ENCODE peak calls at places on chromosome 13, in five cellular contexts. O is thoracic aorta, Z is sigmoid colon, J is transverse colon, I is mammary epithelial cell. E is an unnamed sample.

GRCh38 chr13:73765651-73766384 is 368.4 kb downstream of the KLF12 start:
- DNase-seq in O (peak; percentile 33), Z (peak; percentile 91), J (peak; percentile 81), I (no peak), E (peak; percentile 40)

GRCh38 chr13:64371045-64371444 is 2859.1 kb downstream of the PCDH9 start:
- DNase-seq in O (no peak), Z (no peak), J (no peak), I (peak; percentile 44), E (no peak)

GRCh38 chr13:31997641-31998040 is 33.9 kb upstream of the FRY start:
- DNase-seq in O (no peak), Z (no peak), J (no peak), I (no peak), E (no peak)

GRCh38 chr13:108850706-108851105 is 221.3 kb downstream of the MYO16 start:
- DNase-seq in O (no peak), Z (no peak), J (no peak), I (no peak), E (no peak)

GRCh38 chr13:98869408-98870090 is 108.3 kb downstream of the DOCK9 start:
- DNase-seq in O (no peak), Z (no peak), J (no peak), I (peak; percentile 6), E (no peak)

GRCh38 chr13:44921931-44922758 is 67.1 kb downstream of the NUFIP1 start:
- DNase-seq in O (peak; percentile 62), Z (peak; percentile 79), J (peak; percentile 31), I (peak; percentile 83), E (peak; percentile 24)

GRCh38 chr13:35478384-35479222 is 2.1 kb upstream of the MAB21L1 start:
- DNase-seq in O (no peak), Z (peak; percentile 60), J (no peak), I (no peak), E (no peak)

GRCh38 chr13:38590796-38591507 is 95.9 kb upstream of the FREM2 start:
- DNase-seq in O (no peak), Z (no peak), J (no peak), I (peak; percentile 25), E (peak; percentile 15)

GRCh38 chr13:97567510-97568243 is 133.7 kb downstream of the RAP2A start:
- DNase-seq in O (no peak), Z (no peak), J (peak; percentile 77), I (peak; percentile 61), E (peak; percentile 47)

GRCh38 chr13:46778879-46779278 is 18.1 kb downstream of the ESD start:
- DNase-seq in O (no peak), Z (no peak), J (no peak), I (no peak), E (no peak)

GRCh38 chr13:80481589-80481988 is 140.7 kb upstream of the SPRY2 start:
- DNase-seq in O (no peak), Z (no peak), J (no peak), I (peak; percentile 1), E (no peak)

GRCh38 chr13:30429721-30430694 is 7.7 kb downstream of the UBE2L5 start:
- DNase-seq in O (no peak), Z (no peak), J (no peak), I (peak; percentile 91), E (peak; percentile 13)

GRCh38 chr13:114089341-114089740 is 43.1 kb downstream of the RASA3 start:
- DNase-seq in O (no peak), Z (peak; percentile 37), J (peak; percentile 5), I (peak; percentile 12), E (no peak)

GRCh38 chr13:32019612-32020233 is 11.9 kb upstream of the FRY start:
- DNase-seq in O (no peak), Z (no peak), J (peak; percentile 25), I (peak; percentile 30), E (peak; percentile 40)

GRCh38 chr13:84400711-84401110 is 518.4 kb upstream of the SLITRK1 start:
- DNase-seq in O (no peak), Z (no peak), J (no peak), I (peak; percentile 94), E (no peak)

GRCh38 chr13:113639661-113640262 is 18.2 kb downstream of the ATP4B start:
- DNase-seq in O (no peak), Z (peak; percentile 76), J (peak; percentile 8), I (no peak), E (no peak)

GRCh38 chr13:28286263-28286662 is 147.9 kb downstream of the PAN3 start:
- DNase-seq in O (no peak), Z (no peak), J (no peak), I (no peak), E (no peak)

GRCh38 chr13:98270819-98271218 is 93.8 kb upstream of the RNF113B start:
- DNase-seq in O (no peak), Z (no peak), J (no peak), I (no peak), E (no peak)

GRCh38 chr13:50081106-50081898 is 66.1 kb downstream of the KCNRG start:
- DNase-seq in O (no peak), Z (peak; percentile 76), J (peak; percentile 61), I (no peak), E (peak; percentile 50)

GRCh38 chr13:67228909-67229308 is 1.2 kb downstream of the PCDH9 start:
- DNase-seq in O (no peak), Z (no peak), J (no peak), I (no peak), E (no peak)

GRCh38 chr13:38735655-38736440 is 49.0 kb downstream of the FREM2 start:
- DNase-seq in O (no peak), Z (no peak), J (no peak), I (no peak), E (no peak)

GRCh38 chr13:51912091-51912490 is 50.3 kb downstream of the CCDC70 start:
- DNase-seq in O (no peak), Z (no peak), J (no peak), I (no peak), E (no peak)

GRCh38 chr13:27005556-27005955 is 166.1 kb downstream of the USP12 start:
- DNase-seq in O (no peak), Z (peak; percentile 42), J (no peak), I (no peak), E (no peak)

GRCh38 chr13:43835701-43836100 is 43.8 kb downstream of the CCDC122 start:
- DNase-seq in O (no peak), Z (no peak), J (no peak), I (peak; percentile 36), E (no peak)

GRCh38 chr13:21696865-21697448 is 26.1 kb downstream of the FGF9 start:
- DNase-seq in O (no peak), Z (no peak), J (no peak), I (no peak), E (no peak)

GRCh38 chr13:31884556-31884955 is 145.2 kb downstream of the RXFP2 start:
- DNase-seq in O (no peak), Z (no peak), J (no peak), I (no peak), E (no peak)

GRCh38 chr13:94329277-94329676 is 150.2 kb downstream of the DCT start:
- DNase-seq in O (no peak), Z (peak; percentile 69), J (no peak), I (no peak), E (no peak)

GRCh38 chr13:62158520-62158919 is 742.9 kb upstream of the PCDH20 start:
- DNase-seq in O (no peak), Z (no peak), J (no peak), I (no peak), E (no peak)

GRCh38 chr13:112150352-112150751 is 83.4 kb downstream of the SOX1 start:
- DNase-seq in O (no peak), Z (no peak), J (no peak), I (no peak), E (no peak)

GRCh38 chr13:39259371-39259770 is 221.1 kb downstream of the NHLRC3 start:
- DNase-seq in O (no peak), Z (no peak), J (no peak), I (no peak), E (no peak)

GRCh38 chr13:65592757-65593156 is 1637.4 kb downstream of the PCDH9 start:
- DNase-seq in O (no peak), Z (no peak), J (no peak), I (no peak), E (no peak)

GRCh38 chr13:27183561-27184147 is 12.0 kb upstream of the USP12 start:
- DNase-seq in O (no peak), Z (no peak), J (no peak), I (no peak), E (peak; percentile 54)

GRCh38 chr13:32427852-32428580 is at the start of gene N4BP2L1:
- DNase-seq in O (peak; percentile 45), Z (peak; percentile 87), J (peak; percentile 85), I (peak; percentile 31), E (peak; percentile 39)

GRCh38 chr13:32883501-32883900 is 132.7 kb upstream of the KL start:
- DNase-seq in O (no peak), Z (no peak), J (no peak), I (no peak), E (no peak)

GRCh38 chr13:77022341-77022740 is 4.6 kb downstream of the FBXL3 start:
- DNase-seq in O (no peak), Z (no peak), J (no peak), I (no peak), E (no peak)

GRCh38 chr13:79442706-79443105 is 36.7 kb upstream of the RBM26 start:
- DNase-seq in O (no peak), Z (no peak), J (no peak), I (no peak), E (no peak)

GRCh38 chr13:79445968-79446645 is 34.8 kb upstream of the NDFIP2 start:
- DNase-seq in O (no peak), Z (no peak), J (no peak), I (no peak), E (no peak)

GRCh38 chr13:79440958-79441553 is 35.0 kb upstream of the RBM26 start:
- DNase-seq in O (no peak), Z (no peak), J (peak; percentile 56), I (no peak), E (no peak)

GRCh38 chr13:79447141-79447540 is 33.8 kb upstream of the NDFIP2 start:
- DNase-seq in O (no peak), Z (no peak), J (no peak), I (no peak), E (no peak)

DNA sequence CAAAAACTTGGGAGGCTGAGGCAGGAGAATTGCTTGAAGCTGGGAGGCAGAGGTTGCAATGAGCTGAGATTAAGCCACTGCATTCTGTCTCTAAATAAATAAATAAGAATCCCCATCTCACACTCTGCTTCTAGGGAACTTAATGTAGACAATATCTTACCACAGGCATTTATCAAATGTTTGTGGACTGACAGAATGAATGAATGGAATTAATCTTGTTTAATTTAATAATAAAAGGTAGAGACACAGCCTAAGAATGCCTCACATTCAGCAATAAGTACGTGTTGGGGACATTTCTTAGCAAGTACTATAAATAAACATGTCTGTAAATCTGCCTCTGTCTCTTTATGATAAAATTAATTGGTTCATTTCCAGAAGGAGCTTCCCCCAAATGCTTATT is 36.2 kb upstream of the RBM26 start:
- DNase-seq in O (no peak), Z (no peak), J (no peak), I (no peak), E (no peak)
- TF ChIP-seq CTCF in O (no peak), Z (no peak), J (no peak), I (no peak), E (no peak)

GRCh38 chr13:105220063-105220462 is 1315.4 kb downstream of the EFNB2 start:
- DNase-seq in O (no peak), Z (no peak), J (no peak), I (no peak), E (no peak)
- TF ChIP-seq CTCF in O (no peak), Z (no peak), J (no peak), I (no peak), E (no peak)

GRCh38 chr13:95494082-95494681 is 58.3 kb upstream of the CLDN10 start:
- DNase-seq in O (no peak), Z (no peak), J (no peak), I (peak; percentile 65), E (peak; percentile 16)
- TF ChIP-seq CTCF in O (peak; percentile 74), Z (no peak), J (peak; percentile 63), I (peak; percentile 77), E (no peak)

GRCh38 chr13:91381371-91381770 is 17.1 kb upstream of the GPC5 start:
- DNase-seq in O (no peak), Z (no peak), J (no peak), I (no peak), E (no peak)
- TF ChIP-seq CTCF in O (no peak), Z (no peak), J (no peak), I (peak; percentile 21), E (no peak)

E was measured in Calu3.